ENCODE peak calls at places on chromosomes 4 and X, in eight cellular contexts. One of them, this sample, is unnamed.

GRCh38 chr4:139163806-139164206 is 13.2 kb downstream of the ELF2 start:
- DNase-seq in activated CD4-positive, alpha-beta T cell treated with anti-CD3 and anti-CD28 coated beads for 24 hours: no peak
- DNase-seq in LHCN-M2: no peak
- DNase-seq in SW480: no peak
- DNase-seq in activated CD8-positive, alpha-beta T cell treated with anti-CD3 and anti-CD28 coated beads, Interleukin-2, amount 10 ng/mL, durations not matched to agents 7 days and 5 days: no peak
- DNase-seq in neural crest cell: no peak
- DNase-seq in thyroid gland: no peak
- DNase-seq in stimulated activated CD4-positive, alpha-beta T cell treated with anti-CD3 and anti-CD28 coated beads, TNF-alpha, amount 100 ng/mL, for 48 hours: no peak
- DNase-seq in this sample: no peak

GRCh38 chr4:11505225-11505971 is 76.7 kb upstream of the HS3ST1 start:
- DNase-seq in activated CD4-positive, alpha-beta T cell treated with anti-CD3 and anti-CD28 coated beads for 24 hours: no peak
- DNase-seq in LHCN-M2: no peak
- DNase-seq in SW480: peak; percentile 89
- DNase-seq in activated CD8-positive, alpha-beta T cell treated with anti-CD3 and anti-CD28 coated beads, Interleukin-2, amount 10 ng/mL, durations not matched to agents 7 days and 5 days: no peak
- DNase-seq in neural crest cell: no peak
- DNase-seq in thyroid gland: no peak
- DNase-seq in stimulated activated CD4-positive, alpha-beta T cell treated with anti-CD3 and anti-CD28 coated beads, TNF-alpha, amount 100 ng/mL, for 48 hours: no peak
- DNase-seq in this sample: peak; percentile 97

GRCh38 chr4:20474119-20474518 is 222.4 kb downstream of the SLIT2 start:
- DNase-seq in activated CD4-positive, alpha-beta T cell treated with anti-CD3 and anti-CD28 coated beads for 24 hours: no peak
- DNase-seq in LHCN-M2: peak; percentile 48
- DNase-seq in SW480: no peak
- DNase-seq in activated CD8-positive, alpha-beta T cell treated with anti-CD3 and anti-CD28 coated beads, Interleukin-2, amount 10 ng/mL, durations not matched to agents 7 days and 5 days: no peak
- DNase-seq in neural crest cell: no peak
- DNase-seq in thyroid gland: no peak
- DNase-seq in stimulated activated CD4-positive, alpha-beta T cell treated with anti-CD3 and anti-CD28 coated beads, TNF-alpha, amount 100 ng/mL, for 48 hours: no peak
- DNase-seq in this sample: no peak

GRCh38 chr4:3879681-3880594 is 113.8 kb downstream of the ADRA2C start:
- DNase-seq in activated CD4-positive, alpha-beta T cell treated with anti-CD3 and anti-CD28 coated beads for 24 hours: no peak
- DNase-seq in LHCN-M2: no peak
- DNase-seq in SW480: no peak
- DNase-seq in activated CD8-positive, alpha-beta T cell treated with anti-CD3 and anti-CD28 coated beads, Interleukin-2, amount 10 ng/mL, durations not matched to agents 7 days and 5 days: peak; percentile 35
- DNase-seq in neural crest cell: no peak
- DNase-seq in thyroid gland: no peak
- DNase-seq in stimulated activated CD4-positive, alpha-beta T cell treated with anti-CD3 and anti-CD28 coated beads, TNF-alpha, amount 100 ng/mL, for 48 hours: no peak
- DNase-seq in this sample: no peak

GRCh38 chr4:23844961-23845360 is 44.9 kb downstream of the PPARGC1A start:
- DNase-seq in activated CD4-positive, alpha-beta T cell treated with anti-CD3 and anti-CD28 coated beads for 24 hours: no peak
- DNase-seq in LHCN-M2: no peak
- DNase-seq in SW480: no peak
- DNase-seq in activated CD8-positive, alpha-beta T cell treated with anti-CD3 and anti-CD28 coated beads, Interleukin-2, amount 10 ng/mL, durations not matched to agents 7 days and 5 days: no peak
- DNase-seq in neural crest cell: no peak
- DNase-seq in thyroid gland: no peak
- DNase-seq in stimulated activated CD4-positive, alpha-beta T cell treated with anti-CD3 and anti-CD28 coated beads, TNF-alpha, amount 100 ng/mL, for 48 hours: no peak
- DNase-seq in this sample: no peak

GRCh38 chr4:95398217-95398616 is 150.6 kb downstream of the UNC5C start:
- DNase-seq in activated CD4-positive, alpha-beta T cell treated with anti-CD3 and anti-CD28 coated beads for 24 hours: no peak
- DNase-seq in LHCN-M2: no peak
- DNase-seq in SW480: no peak
- DNase-seq in activated CD8-positive, alpha-beta T cell treated with anti-CD3 and anti-CD28 coated beads, Interleukin-2, amount 10 ng/mL, durations not matched to agents 7 days and 5 days: no peak
- DNase-seq in neural crest cell: no peak
- DNase-seq in thyroid gland: no peak
- DNase-seq in stimulated activated CD4-positive, alpha-beta T cell treated with anti-CD3 and anti-CD28 coated beads, TNF-alpha, amount 100 ng/mL, for 48 hours: no peak
- DNase-seq in this sample: no peak

GRCh38 chrX:8841911-8842310 is 40.7 kb upstream of the FAM9A start:
- DNase-seq in activated CD4-positive, alpha-beta T cell treated with anti-CD3 and anti-CD28 coated beads for 24 hours: no peak
- DNase-seq in LHCN-M2: peak; percentile 20
- DNase-seq in SW480: peak; percentile 65
- DNase-seq in activated CD8-positive, alpha-beta T cell treated with anti-CD3 and anti-CD28 coated beads, Interleukin-2, amount 10 ng/mL, durations not matched to agents 7 days and 5 days: no peak
- DNase-seq in neural crest cell: no peak
- DNase-seq in thyroid gland: no peak
- DNase-seq in stimulated activated CD4-positive, alpha-beta T cell treated with anti-CD3 and anti-CD28 coated beads, TNF-alpha, amount 100 ng/mL, for 48 hours: no peak
- DNase-seq in this sample: no peak

GRCh38 chr4:40316333-40316781 is 18.8 kb upstream of the CHRNA9 start:
- DNase-seq in activated CD4-positive, alpha-beta T cell treated with anti-CD3 and anti-CD28 coated beads for 24 hours: no peak
- DNase-seq in LHCN-M2: peak; percentile 87
- DNase-seq in SW480: no peak
- DNase-seq in activated CD8-positive, alpha-beta T cell treated with anti-CD3 and anti-CD28 coated beads, Interleukin-2, amount 10 ng/mL, durations not matched to agents 7 days and 5 days: peak; percentile 63
- DNase-seq in neural crest cell: no peak
- DNase-seq in thyroid gland: no peak
- DNase-seq in stimulated activated CD4-positive, alpha-beta T cell treated with anti-CD3 and anti-CD28 coated beads, TNF-alpha, amount 100 ng/mL, for 48 hours: no peak
- DNase-seq in this sample: peak; percentile 22

GRCh38 chrX:41913476-41913875 is 9.9 kb downstream of the CASK start:
- DNase-seq in activated CD4-positive, alpha-beta T cell treated with anti-CD3 and anti-CD28 coated beads for 24 hours: no peak
- DNase-seq in LHCN-M2: no peak
- DNase-seq in SW480: no peak
- DNase-seq in activated CD8-positive, alpha-beta T cell treated with anti-CD3 and anti-CD28 coated beads, Interleukin-2, amount 10 ng/mL, durations not matched to agents 7 days and 5 days: no peak
- DNase-seq in neural crest cell: no peak
- DNase-seq in thyroid gland: no peak
- DNase-seq in stimulated activated CD4-positive, alpha-beta T cell treated with anti-CD3 and anti-CD28 coated beads, TNF-alpha, amount 100 ng/mL, for 48 hours: no peak
- DNase-seq in this sample: no peak

GRCh38 chr4:158444621-158445020 is 77.1 kb upstream of the RXFP1 start:
- DNase-seq in activated CD4-positive, alpha-beta T cell treated with anti-CD3 and anti-CD28 coated beads for 24 hours: no peak
- DNase-seq in LHCN-M2: peak; percentile 57
- DNase-seq in SW480: no peak
- DNase-seq in activated CD8-positive, alpha-beta T cell treated with anti-CD3 and anti-CD28 coated beads, Interleukin-2, amount 10 ng/mL, durations not matched to agents 7 days and 5 days: no peak
- DNase-seq in neural crest cell: no peak
- DNase-seq in thyroid gland: no peak
- DNase-seq in stimulated activated CD4-positive, alpha-beta T cell treated with anti-CD3 and anti-CD28 coated beads, TNF-alpha, amount 100 ng/mL, for 48 hours: no peak
- DNase-seq in this sample: no peak

GRCh38 chr4:180665994-180666818 is 1577.0 kb upstream of the TENM3 start:
- DNase-seq in activated CD4-positive, alpha-beta T cell treated with anti-CD3 and anti-CD28 coated beads for 24 hours: no peak
- DNase-seq in LHCN-M2: peak; percentile 46
- DNase-seq in SW480: peak; percentile 49
- DNase-seq in activated CD8-positive, alpha-beta T cell treated with anti-CD3 and anti-CD28 coated beads, Interleukin-2, amount 10 ng/mL, durations not matched to agents 7 days and 5 days: peak; percentile 39
- DNase-seq in neural crest cell: peak; percentile 44
- DNase-seq in thyroid gland: no peak
- DNase-seq in stimulated activated CD4-positive, alpha-beta T cell treated with anti-CD3 and anti-CD28 coated beads, TNF-alpha, amount 100 ng/mL, for 48 hours: no peak
- DNase-seq in this sample: peak; percentile 30

GRCh38 chr4:54998991-54999390 is 126.4 kb downstream of the KDR start:
- DNase-seq in activated CD4-positive, alpha-beta T cell treated with anti-CD3 and anti-CD28 coated beads for 24 hours: no peak
- DNase-seq in LHCN-M2: peak; percentile 33
- DNase-seq in SW480: no peak
- DNase-seq in activated CD8-positive, alpha-beta T cell treated with anti-CD3 and anti-CD28 coated beads, Interleukin-2, amount 10 ng/mL, durations not matched to agents 7 days and 5 days: no peak
- DNase-seq in neural crest cell: no peak
- DNase-seq in thyroid gland: no peak
- DNase-seq in stimulated activated CD4-positive, alpha-beta T cell treated with anti-CD3 and anti-CD28 coated beads, TNF-alpha, amount 100 ng/mL, for 48 hours: no peak
- DNase-seq in this sample: no peak

GRCh38 chr4:176340871-176341685 is 21.3 kb downstream of the SPCS3 start:
- DNase-seq in activated CD4-positive, alpha-beta T cell treated with anti-CD3 and anti-CD28 coated beads for 24 hours: no peak
- DNase-seq in LHCN-M2: peak; percentile 51
- DNase-seq in SW480: peak; percentile 8
- DNase-seq in activated CD8-positive, alpha-beta T cell treated with anti-CD3 and anti-CD28 coated beads, Interleukin-2, amount 10 ng/mL, durations not matched to agents 7 days and 5 days: peak; percentile 28
- DNase-seq in neural crest cell: peak; percentile 13
- DNase-seq in thyroid gland: no peak
- DNase-seq in stimulated activated CD4-positive, alpha-beta T cell treated with anti-CD3 and anti-CD28 coated beads, TNF-alpha, amount 100 ng/mL, for 48 hours: no peak
- DNase-seq in this sample: peak; percentile 34

GRCh38 chrX:39309721-39310152 is 508.5 kb downstream of the MID1IP1 start:
- DNase-seq in activated CD4-positive, alpha-beta T cell treated with anti-CD3 and anti-CD28 coated beads for 24 hours: no peak
- DNase-seq in LHCN-M2: no peak
- DNase-seq in SW480: peak; percentile 51
- DNase-seq in activated CD8-positive, alpha-beta T cell treated with anti-CD3 and anti-CD28 coated beads, Interleukin-2, amount 10 ng/mL, durations not matched to agents 7 days and 5 days: peak; percentile 63
- DNase-seq in neural crest cell: no peak
- DNase-seq in thyroid gland: peak; percentile 2
- DNase-seq in stimulated activated CD4-positive, alpha-beta T cell treated with anti-CD3 and anti-CD28 coated beads, TNF-alpha, amount 100 ng/mL, for 48 hours: no peak
- DNase-seq in this sample: no peak

GRCh38 chr4:825969-826330 is at the start of gene CPLX1:
- DNase-seq in activated CD4-positive, alpha-beta T cell treated with anti-CD3 and anti-CD28 coated beads for 24 hours: no peak
- DNase-seq in LHCN-M2: no peak
- DNase-seq in SW480: no peak
- DNase-seq in activated CD8-positive, alpha-beta T cell treated with anti-CD3 and anti-CD28 coated beads, Interleukin-2, amount 10 ng/mL, durations not matched to agents 7 days and 5 days: no peak
- DNase-seq in neural crest cell: no peak
- DNase-seq in thyroid gland: peak; percentile 41
- DNase-seq in stimulated activated CD4-positive, alpha-beta T cell treated with anti-CD3 and anti-CD28 coated beads, TNF-alpha, amount 100 ng/mL, for 48 hours: no peak
- DNase-seq in this sample: peak; percentile 43

GRCh38 chrX:16838202-16839066 is 31.7 kb downstream of the RBBP7 start:
- DNase-seq in activated CD4-positive, alpha-beta T cell treated with anti-CD3 and anti-CD28 coated beads for 24 hours: no peak
- DNase-seq in LHCN-M2: peak; percentile 82
- DNase-seq in SW480: no peak
- DNase-seq in activated CD8-positive, alpha-beta T cell treated with anti-CD3 and anti-CD28 coated beads, Interleukin-2, amount 10 ng/mL, durations not matched to agents 7 days and 5 days: no peak
- DNase-seq in neural crest cell: no peak
- DNase-seq in thyroid gland: peak; percentile 20
- DNase-seq in stimulated activated CD4-positive, alpha-beta T cell treated with anti-CD3 and anti-CD28 coated beads, TNF-alpha, amount 100 ng/mL, for 48 hours: no peak
- DNase-seq in this sample: no peak

GRCh38 chr4:131091896-131092295 is 1995.9 kb downstream of the C4orf33 start:
- DNase-seq in activated CD4-positive, alpha-beta T cell treated with anti-CD3 and anti-CD28 coated beads for 24 hours: no peak
- DNase-seq in LHCN-M2: no peak
- DNase-seq in SW480: peak; percentile 2
- DNase-seq in activated CD8-positive, alpha-beta T cell treated with anti-CD3 and anti-CD28 coated beads, Interleukin-2, amount 10 ng/mL, durations not matched to agents 7 days and 5 days: no peak
- DNase-seq in neural crest cell: no peak
- DNase-seq in thyroid gland: no peak
- DNase-seq in stimulated activated CD4-positive, alpha-beta T cell treated with anti-CD3 and anti-CD28 coated beads, TNF-alpha, amount 100 ng/mL, for 48 hours: no peak
- DNase-seq in this sample: peak; percentile 1

GRCh38 chr4:165345663-165346417 is 18.4 kb downstream of the MSMO1 start:
- DNase-seq in activated CD4-positive, alpha-beta T cell treated with anti-CD3 and anti-CD28 coated beads for 24 hours: no peak
- DNase-seq in LHCN-M2: no peak
- DNase-seq in SW480: no peak
- DNase-seq in activated CD8-positive, alpha-beta T cell treated with anti-CD3 and anti-CD28 coated beads, Interleukin-2, amount 10 ng/mL, durations not matched to agents 7 days and 5 days: no peak
- DNase-seq in neural crest cell: no peak
- DNase-seq in thyroid gland: no peak
- DNase-seq in stimulated activated CD4-positive, alpha-beta T cell treated with anti-CD3 and anti-CD28 coated beads, TNF-alpha, amount 100 ng/mL, for 48 hours: no peak
- DNase-seq in this sample: no peak

GRCh38 chr4:65747386-65747785 is 77.1 kb upstream of the EPHA5 start:
- DNase-seq in activated CD4-positive, alpha-beta T cell treated with anti-CD3 and anti-CD28 coated beads for 24 hours: no peak
- DNase-seq in LHCN-M2: peak; percentile 4
- DNase-seq in SW480: no peak
- DNase-seq in activated CD8-positive, alpha-beta T cell treated with anti-CD3 and anti-CD28 coated beads, Interleukin-2, amount 10 ng/mL, durations not matched to agents 7 days and 5 days: no peak
- DNase-seq in neural crest cell: no peak
- DNase-seq in thyroid gland: no peak
- DNase-seq in stimulated activated CD4-positive, alpha-beta T cell treated with anti-CD3 and anti-CD28 coated beads, TNF-alpha, amount 100 ng/mL, for 48 hours: no peak
- DNase-seq in this sample: no peak

GRCh38 chr4:177091515-177091914 is 218.2 kb upstream of the NEIL3 start:
- DNase-seq in activated CD4-positive, alpha-beta T cell treated with anti-CD3 and anti-CD28 coated beads for 24 hours: no peak
- DNase-seq in LHCN-M2: no peak
- DNase-seq in SW480: no peak
- DNase-seq in activated CD8-positive, alpha-beta T cell treated with anti-CD3 and anti-CD28 coated beads, Interleukin-2, amount 10 ng/mL, durations not matched to agents 7 days and 5 days: no peak
- DNase-seq in neural crest cell: no peak
- DNase-seq in thyroid gland: no peak
- DNase-seq in stimulated activated CD4-positive, alpha-beta T cell treated with anti-CD3 and anti-CD28 coated beads, TNF-alpha, amount 100 ng/mL, for 48 hours: no peak
- DNase-seq in this sample: no peak

GRCh38 chr4:113407409-113407808 is 354.1 kb downstream of the CAMK2D start:
- DNase-seq in activated CD4-positive, alpha-beta T cell treated with anti-CD3 and anti-CD28 coated beads for 24 hours: no peak
- DNase-seq in LHCN-M2: no peak
- DNase-seq in SW480: no peak
- DNase-seq in activated CD8-positive, alpha-beta T cell treated with anti-CD3 and anti-CD28 coated beads, Interleukin-2, amount 10 ng/mL, durations not matched to agents 7 days and 5 days: no peak
- DNase-seq in neural crest cell: no peak
- DNase-seq in thyroid gland: no peak
- DNase-seq in stimulated activated CD4-positive, alpha-beta T cell treated with anti-CD3 and anti-CD28 coated beads, TNF-alpha, amount 100 ng/mL, for 48 hours: no peak
- DNase-seq in this sample: no peak

GRCh38 chrX:95145848-95146540 is 1472.0 kb downstream of the FAM133A start:
- DNase-seq in activated CD4-positive, alpha-beta T cell treated with anti-CD3 and anti-CD28 coated beads for 24 hours: no peak
- DNase-seq in LHCN-M2: no peak
- DNase-seq in SW480: no peak
- DNase-seq in activated CD8-positive, alpha-beta T cell treated with anti-CD3 and anti-CD28 coated beads, Interleukin-2, amount 10 ng/mL, durations not matched to agents 7 days and 5 days: no peak
- DNase-seq in neural crest cell: no peak
- DNase-seq in thyroid gland: no peak
- DNase-seq in stimulated activated CD4-positive, alpha-beta T cell treated with anti-CD3 and anti-CD28 coated beads, TNF-alpha, amount 100 ng/mL, for 48 hours: no peak
- DNase-seq in this sample: no peak

This sample was measured in small intestine.